ENCODE peak calls at places on chromosomes 1 and 21, in ten cellular contexts. D is vagina, B is heart left ventricle, G is gastrocnemius medialis, T is IMR-90, E is esophagus squamous epithelium, W is prostate gland, P is A549, A is GM12892, Y is HCT116. R is an unnamed sample.
A peak's percentile ranks its signal among the peaks of the same experiment; 100 is the strongest.

GRCh38 chr1:200982071-200982945 is 41.2 kb downstream of the KIF21B start:
- DNase-seq in E (no peak), A (no peak), P (no peak), W (no peak), B (no peak), G (no peak), D (no peak), Y (no peak), T (peak; percentile 52), R (no peak)

GRCh38 chr21:33265664-33266049 is 510 bp upstream of the IL10RB start:
- DNase-seq in Y (no peak), B (peak; percentile 50), A (no peak), E (peak; percentile 30), D (peak; percentile 83), T (peak; percentile 14), G (peak; percentile 56), P (no peak), W (peak; percentile 35), R (no peak)

GRCh38 chr1:211024901-211025300 is 109.0 kb downstream of the KCNH1 start:
- DNase-seq in P (no peak), E (no peak), B (no peak), G (no peak), T (no peak), W (no peak), Y (no peak), D (no peak), A (no peak), R (no peak)

GRCh38 chr1:53373246-53373645 is 45.4 kb upstream of the LRP8 start:
- DNase-seq in W (no peak), G (no peak), T (no peak), P (no peak), Y (no peak), E (no peak), B (no peak), D (no peak), A (no peak), R (no peak)

GRCh38 chr1:87942165-87942564 is 613.5 kb downstream of the LMO4 start:
- DNase-seq in T (peak; percentile 35), D (no peak), Y (no peak), E (no peak), W (no peak), B (no peak), P (no peak), G (peak; percentile 63), A (no peak), R (no peak)

GRCh38 chr1:169105434-169106094 is 926 bp upstream of the ATP1B1 start:
- DNase-seq in B (peak; percentile 81), A (peak; percentile 36), G (peak; percentile 94), Y (no peak), W (peak; percentile 53), P (peak; percentile 70), T (no peak), D (no peak), E (no peak), R (peak; percentile 71)

GRCh38 chr1:224169876-224170275 is 13.2 kb upstream of the DEGS1 start:
- DNase-seq in D (no peak), A (no peak), P (no peak), T (no peak), G (no peak), E (no peak), B (no peak), W (no peak), Y (no peak), R (no peak)

GRCh38 chr21:38796426-38796825 is 9.3 kb upstream of the ETS2 start:
- DNase-seq in E (no peak), Y (no peak), W (no peak), G (no peak), P (no peak), D (no peak), B (no peak), A (no peak), T (peak; percentile 56), R (no peak)

GRCh38 chr1:50976890-50977574 is 7.0 kb downstream of the CDKN2C start:
- DNase-seq in W (no peak), D (no peak), Y (no peak), B (peak; percentile 42), P (no peak), T (peak; percentile 39), E (no peak), A (peak; percentile 34), G (peak; percentile 34), R (no peak)

GRCh38 chr1:50978852-50979781 is 9.1 kb downstream of the CDKN2C start:
- DNase-seq in P (no peak), G (peak; percentile 27), W (no peak), T (no peak), Y (no peak), D (no peak), E (no peak), A (no peak), B (peak; percentile 10), R (no peak)

GRCh38 chr1:50977575-50978143 is 7.6 kb downstream of the CDKN2C start:
- DNase-seq in W (peak; percentile 29), Y (no peak), B (peak; percentile 79), T (peak; percentile 52), G (peak; percentile 83), A (peak; percentile 39), E (no peak), D (no peak), P (no peak), R (no peak)

GRCh38 chr1:50979964-50980363 is 9.9 kb downstream of the CDKN2C start:
- DNase-seq in W (no peak), A (no peak), D (no peak), G (no peak), Y (no peak), E (no peak), B (no peak), P (no peak), T (no peak), R (no peak)

DNA sequence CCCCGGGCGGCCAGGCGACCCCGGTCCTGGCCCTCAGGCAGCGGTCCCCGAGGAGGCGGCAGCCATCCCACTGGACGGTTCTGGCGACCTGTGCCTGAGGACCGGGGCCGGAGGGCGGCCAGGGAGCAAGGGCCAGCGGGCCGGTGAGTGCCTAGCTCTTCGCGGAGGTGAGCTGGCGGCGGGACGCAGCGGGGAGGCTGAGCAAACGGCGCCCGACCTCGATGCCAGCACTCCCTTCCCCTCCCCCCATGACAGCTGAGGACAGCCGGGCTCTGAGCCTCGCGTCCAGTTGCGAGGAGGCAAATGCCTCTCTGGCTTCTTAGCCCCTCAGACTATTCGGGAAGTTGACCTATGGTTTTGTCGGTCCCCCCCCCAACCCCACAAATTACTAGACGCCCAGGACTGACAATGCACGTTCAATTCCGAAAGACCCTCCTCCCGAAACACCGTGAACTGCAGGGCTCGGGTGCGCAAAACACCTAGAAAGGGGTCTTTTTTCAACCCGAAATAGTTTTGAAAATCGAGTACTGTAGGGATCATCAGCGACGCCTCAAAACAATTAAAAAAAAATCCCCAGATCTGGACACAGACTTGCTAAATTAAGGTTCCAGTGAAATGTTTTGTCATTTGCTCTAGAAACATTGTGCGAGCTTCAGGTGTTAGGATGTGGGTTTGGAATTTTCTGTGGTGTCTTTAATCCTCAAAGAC is 8.3 kb downstream of the CDKN2C start:
- DNase-seq in E (no peak), T (peak; percentile 49), B (peak; percentile 71), W (peak; percentile 42), G (peak; percentile 84), Y (no peak), D (no peak), P (no peak), A (peak; percentile 32), R (peak; percentile 61)
- TF ChIP-seq POLR2A in E (peak; percentile 24), T (no peak), B (no peak), W (no peak), G (peak; percentile 58), Y (peak; percentile 47), D (no peak), P (peak; percentile 39), A (no peak), R (no peak)

GRCh38 chr21:44301093-44301492 is 1.2 kb downstream of the PFKL start:
- DNase-seq in E (no peak), A (no peak), G (no peak), P (no peak), T (no peak), B (no peak), W (no peak), Y (no peak), D (no peak), R (no peak)

GRCh38 chr21:44299458-44300261 is at the start of gene PFKL:
- DNase-seq in P (peak; percentile 71), B (peak; percentile 75), G (no peak), T (peak; percentile 20), A (peak; percentile 94), W (peak; percentile 49), Y (no peak), E (no peak), D (no peak), R (peak; percentile 98)

GRCh38 chr21:44299085-44299457 is 782 bp upstream of the PFKL start:
- DNase-seq in T (peak; percentile 4), G (no peak), D (no peak), W (no peak), P (no peak), E (no peak), Y (no peak), A (no peak), B (no peak), R (no peak)

GRCh38 chr21:44301961-44302406 is 2.1 kb downstream of the PFKL start:
- DNase-seq in W (no peak), E (no peak), G (no peak), P (no peak), D (no peak), Y (no peak), B (no peak), T (no peak), A (no peak), R (no peak)

DNA sequence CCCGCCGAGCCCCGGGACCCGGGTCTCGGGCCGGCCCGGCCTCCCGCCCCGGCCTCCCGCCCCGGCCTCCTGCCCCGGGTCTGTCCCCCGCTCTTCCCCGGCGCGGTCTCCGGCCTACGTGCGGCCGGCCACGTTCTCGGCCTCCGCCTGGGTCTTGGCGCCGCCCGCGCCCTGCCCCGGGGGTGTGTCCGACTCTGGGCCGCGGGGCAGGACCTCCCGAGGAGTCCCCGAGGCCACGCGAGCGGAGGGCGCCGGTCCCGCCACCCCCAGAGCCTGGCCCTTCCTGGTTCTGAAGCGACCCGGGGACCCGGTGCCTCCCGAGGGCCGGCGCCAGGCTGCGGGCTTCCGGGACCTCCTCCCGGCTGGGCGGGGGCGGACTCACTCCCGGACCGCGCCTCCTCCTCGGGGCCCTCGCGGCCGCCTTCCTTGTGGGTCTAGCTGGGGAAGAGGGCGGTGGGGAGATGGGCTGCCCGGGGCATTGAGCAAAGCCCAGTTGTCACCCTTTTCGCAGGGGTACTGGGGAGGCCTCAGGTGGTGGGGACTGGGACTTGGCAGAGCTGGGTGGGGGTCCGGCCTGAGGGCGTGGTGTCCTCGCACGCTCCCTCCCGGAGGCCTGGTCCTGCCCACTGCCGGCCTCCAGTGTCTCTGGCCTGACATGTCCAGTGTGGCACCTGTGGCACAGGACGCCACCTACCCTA is 558 bp downstream of the PFKL start:
- DNase-seq in B (peak; percentile 83), D (no peak), E (no peak), W (peak; percentile 59), T (peak; percentile 19), G (peak; percentile 42), P (peak; percentile 50), Y (no peak), A (peak; percentile 90), R (peak; percentile 97)
- TF ChIP-seq POLR2A in B (no peak), D (no peak), E (peak; percentile 67), W (peak; percentile 45), T (peak; percentile 65), G (peak; percentile 17), P (no peak), Y (no peak), A (no peak), R (no peak)

GRCh38 chr1:16717174-16718108 is 22.9 kb upstream of the RNU1-4 start:
- DNase-seq in Y (no peak), T (no peak), B (no peak), A (no peak), G (no peak), E (no peak), W (no peak), D (peak; percentile 89), P (no peak), R (no peak)
- TF ChIP-seq POLR2A in Y (no peak), T (no peak), B (no peak), A (no peak), G (no peak), E (no peak), W (no peak), D (no peak), P (no peak), R (no peak)

GRCh38 chr1:202148391-202148790 is 3.9 kb upstream of the ARL8A start:
- DNase-seq in T (no peak), A (no peak), E (no peak), B (no peak), W (no peak), G (no peak), Y (no peak), P (no peak), D (no peak), R (no peak)

GRCh38 chr1:202145325-202146140 is 996 bp upstream of the ARL8A start:
- DNase-seq in B (no peak), E (no peak), A (no peak), D (no peak), W (no peak), G (no peak), P (no peak), Y (no peak), T (no peak), R (peak; percentile 35)

GRCh38 chr1:202144510-202145324 is at the start of gene ARL8A:
- DNase-seq in T (peak; percentile 10), B (peak; percentile 81), E (no peak), G (peak; percentile 45), W (peak; percentile 66), A (peak; percentile 87), D (no peak), Y (no peak), P (peak; percentile 68), R (peak; percentile 62)

GRCh38 chr1:202146279-202146678 is 1.7 kb upstream of the ARL8A start:
- DNase-seq in Y (no peak), P (no peak), G (no peak), W (no peak), D (no peak), B (no peak), A (no peak), T (no peak), E (no peak), R (no peak)

DNA sequence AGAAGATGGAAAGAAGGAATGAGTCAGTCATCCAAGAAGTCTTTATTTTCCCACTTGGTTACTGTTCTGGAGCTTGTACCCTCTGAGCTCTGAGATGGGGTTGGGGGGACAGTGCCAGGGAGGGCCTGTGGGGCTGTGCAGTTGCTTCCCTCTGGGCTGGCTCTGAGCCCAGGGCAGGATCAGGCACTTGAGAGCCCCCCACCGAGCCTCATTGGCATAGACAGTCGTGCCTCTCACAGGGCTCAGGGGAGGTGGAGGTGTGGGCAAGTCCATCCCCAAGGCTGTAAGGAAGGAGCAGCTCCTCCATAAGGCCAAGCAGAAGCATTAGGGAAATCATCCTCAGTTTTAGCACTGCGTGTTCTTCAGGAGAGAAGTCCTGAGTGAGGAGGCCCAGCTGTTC is 2.5 kb upstream of the ARL8A start:
- DNase-seq in B (no peak), W (no peak), T (no peak), Y (no peak), D (no peak), E (no peak), A (no peak), G (no peak), P (no peak), R (no peak)
- TF ChIP-seq POLR2A in B (no peak), W (no peak), T (no peak), Y (no peak), D (no peak), E (no peak), A (no peak), G (no peak), P (no peak), R (no peak)

R was measured in H54.